ENCODE peak calls at places on chromosomes 13 and 19, in six cellular contexts. One of them, this sample, is unnamed.

GRCh38 chr13:113785051-113786010 is 26.3 kb downstream of the TMEM255B start:
- DNase-seq in ascending aorta: no peak
- DNase-seq in omental fat pad: peak
- DNase-seq in left ventricle myocardium inferior: no peak
- DNase-seq in Calu3: no peak
- DNase-seq in GM20000: no peak
- DNase-seq in this sample: peak

GRCh38 chr19:42196011-42197001 is 21.2 kb downstream of the DEDD2 start:
- DNase-seq in ascending aorta: no peak
- DNase-seq in omental fat pad: no peak
- DNase-seq in left ventricle myocardium inferior: no peak
- DNase-seq in Calu3: no peak
- DNase-seq in GM20000: no peak
- DNase-seq in this sample: no peak

GRCh38 chr19:3119071-3119781 is 16.6 kb upstream of the GNA15 start:
- DNase-seq in ascending aorta: no peak
- DNase-seq in omental fat pad: no peak
- DNase-seq in left ventricle myocardium inferior: no peak
- DNase-seq in Calu3: no peak
- DNase-seq in GM20000: no peak
- DNase-seq in this sample: no peak

GRCh38 chr13:75581874-75582640 is 32.5 kb downstream of the UCHL3 start:
- DNase-seq in ascending aorta: no peak
- DNase-seq in omental fat pad: no peak
- DNase-seq in left ventricle myocardium inferior: no peak
- DNase-seq in Calu3: no peak
- DNase-seq in GM20000: no peak
- DNase-seq in this sample: no peak

GRCh38 chr19:12788682-12789097 is 2.6 kb upstream of the JUNB start:
- DNase-seq in ascending aorta: peak
- DNase-seq in omental fat pad: no peak
- DNase-seq in left ventricle myocardium inferior: peak
- DNase-seq in Calu3: peak
- DNase-seq in GM20000: peak
- DNase-seq in this sample: peak

GRCh38 chr13:24709186-24709913 is 29.1 kb downstream of the ATP12A start:
- DNase-seq in ascending aorta: peak
- DNase-seq in omental fat pad: no peak
- DNase-seq in left ventricle myocardium inferior: no peak
- DNase-seq in Calu3: no peak
- DNase-seq in GM20000: peak
- DNase-seq in this sample: no peak

GRCh38 chr13:99902657-99903056 is 68.9 kb downstream of the ZIC5 start:
- DNase-seq in ascending aorta: no peak
- DNase-seq in omental fat pad: no peak
- DNase-seq in left ventricle myocardium inferior: no peak
- DNase-seq in Calu3: no peak
- DNase-seq in GM20000: no peak
- DNase-seq in this sample: no peak

GRCh38 chr13:113982296-113982661 is 8.4 kb upstream of the C13orf46 start:
- DNase-seq in ascending aorta: no peak
- DNase-seq in omental fat pad: no peak
- DNase-seq in left ventricle myocardium inferior: peak
- DNase-seq in Calu3: no peak
- DNase-seq in GM20000: no peak
- DNase-seq in this sample: no peak

GRCh38 chr13:50129923-50130685 is 114.9 kb downstream of the KCNRG start:
- DNase-seq in ascending aorta: no peak
- DNase-seq in omental fat pad: no peak
- DNase-seq in left ventricle myocardium inferior: peak
- DNase-seq in Calu3: peak
- DNase-seq in GM20000: peak
- DNase-seq in this sample: no peak

GRCh38 chr19:1259873-1260748 is 9.0 kb upstream of the CIRBP start:
- DNase-seq in ascending aorta: no peak
- DNase-seq in omental fat pad: no peak
- DNase-seq in left ventricle myocardium inferior: no peak
- DNase-seq in Calu3: no peak
- DNase-seq in GM20000: peak
- DNase-seq in this sample: peak

DNA sequence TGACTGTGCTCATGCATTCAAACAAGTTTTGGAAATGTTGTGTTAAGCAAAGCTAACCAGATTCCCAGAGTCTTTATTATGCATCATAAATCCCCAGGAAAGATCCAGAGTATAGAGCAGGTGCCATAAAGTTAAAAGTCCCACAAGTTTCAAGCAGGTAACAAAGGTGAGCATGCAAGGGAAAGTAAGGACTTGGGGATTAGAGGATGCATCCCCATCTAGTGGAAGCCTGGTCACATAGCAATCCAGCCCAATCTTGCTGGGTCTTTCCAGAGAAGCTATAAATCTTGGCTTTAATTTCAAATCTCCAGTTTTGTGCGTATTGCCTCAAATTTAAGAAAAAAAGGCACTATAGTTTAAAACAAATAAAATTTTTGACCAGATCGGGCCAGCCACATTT is 72.7 kb downstream of the ZNF254 start:
- DNase-seq in ascending aorta: no peak
- DNase-seq in omental fat pad: no peak
- DNase-seq in left ventricle myocardium inferior: no peak
- DNase-seq in Calu3: no peak
- DNase-seq in GM20000: no peak
- DNase-seq in this sample: peak
- TF ChIP-seq CTCF in ascending aorta: no peak
- TF ChIP-seq CTCF in omental fat pad: no peak
- TF ChIP-seq CTCF in left ventricle myocardium inferior: peak
- TF ChIP-seq CTCF in Calu3: peak
- TF ChIP-seq CTCF in GM20000: no peak
- TF ChIP-seq CTCF in this sample: no peak

DNA sequence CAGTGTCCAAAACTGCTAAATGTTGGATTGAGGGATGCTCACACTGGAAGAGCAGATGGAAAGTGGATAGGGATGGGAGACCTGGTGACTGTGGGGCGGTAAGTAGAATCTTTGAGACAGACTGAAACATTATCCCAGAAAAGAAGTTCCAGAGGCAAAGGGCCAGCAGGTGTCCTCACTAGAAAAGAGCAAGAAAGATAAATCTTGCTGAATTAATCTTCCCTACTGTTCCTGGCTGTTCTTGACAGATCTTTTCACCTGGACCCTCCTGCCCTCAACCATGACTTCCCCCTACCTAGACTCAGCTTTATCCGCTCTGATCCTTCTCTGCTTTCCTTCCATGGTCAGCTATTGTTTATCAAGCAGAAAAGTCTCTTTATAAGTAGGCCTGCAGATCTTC is 35.0 kb upstream of the FRY start:
- DNase-seq in ascending aorta: no peak
- DNase-seq in omental fat pad: no peak
- DNase-seq in left ventricle myocardium inferior: no peak
- DNase-seq in Calu3: no peak
- DNase-seq in GM20000: no peak
- DNase-seq in this sample: no peak
- TF ChIP-seq CTCF in ascending aorta: no peak
- TF ChIP-seq CTCF in omental fat pad: no peak
- TF ChIP-seq CTCF in left ventricle myocardium inferior: no peak
- TF ChIP-seq CTCF in Calu3: no peak
- TF ChIP-seq CTCF in GM20000: no peak
- TF ChIP-seq CTCF in this sample: no peak

GRCh38 chr19:7638802-7639465 is 2.0 kb downstream of the STXBP2 start:
- DNase-seq in ascending aorta: no peak
- DNase-seq in omental fat pad: no peak
- DNase-seq in left ventricle myocardium inferior: no peak
- DNase-seq in Calu3: no peak
- DNase-seq in GM20000: no peak
- DNase-seq in this sample: no peak
- TF ChIP-seq CTCF in ascending aorta: no peak
- TF ChIP-seq CTCF in omental fat pad: no peak
- TF ChIP-seq CTCF in left ventricle myocardium inferior: no peak
- TF ChIP-seq CTCF in Calu3: no peak
- TF ChIP-seq CTCF in GM20000: no peak
- TF ChIP-seq CTCF in this sample: no peak

DNA sequence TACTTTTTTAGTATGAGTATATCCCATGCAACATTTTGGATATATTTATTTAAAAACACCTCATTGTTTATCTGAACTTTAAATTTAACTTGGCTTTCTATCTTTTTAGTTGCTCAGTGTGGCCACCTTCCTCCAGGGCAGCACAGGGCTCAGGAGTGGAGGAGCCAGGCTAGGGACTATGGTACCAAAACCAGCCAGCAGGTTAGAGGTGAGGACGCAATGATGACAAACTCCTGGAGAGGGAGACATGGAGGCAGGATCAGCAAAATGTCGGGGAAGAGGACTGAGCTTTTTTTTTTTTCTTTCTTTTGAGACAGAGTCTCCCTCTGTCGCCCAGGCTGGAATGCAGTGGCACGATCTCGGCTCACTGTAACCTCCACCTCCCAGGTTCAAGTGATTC is 29.6 kb upstream of the CALM3 start:
- DNase-seq in ascending aorta: no peak
- DNase-seq in omental fat pad: no peak
- DNase-seq in left ventricle myocardium inferior: no peak
- DNase-seq in Calu3: peak
- DNase-seq in GM20000: no peak
- DNase-seq in this sample: peak
- TF ChIP-seq CTCF in ascending aorta: no peak
- TF ChIP-seq CTCF in omental fat pad: no peak
- TF ChIP-seq CTCF in left ventricle myocardium inferior: no peak
- TF ChIP-seq CTCF in Calu3: peak
- TF ChIP-seq CTCF in GM20000: no peak
- TF ChIP-seq CTCF in this sample: peak

GRCh38 chr13:22173605-22174004 is 502.7 kb downstream of the FGF9 start:
- DNase-seq in ascending aorta: no peak
- DNase-seq in omental fat pad: no peak
- DNase-seq in left ventricle myocardium inferior: no peak
- DNase-seq in Calu3: no peak
- DNase-seq in GM20000: no peak
- DNase-seq in this sample: peak
- TF ChIP-seq CTCF in ascending aorta: no peak
- TF ChIP-seq CTCF in omental fat pad: no peak
- TF ChIP-seq CTCF in left ventricle myocardium inferior: no peak
- TF ChIP-seq CTCF in Calu3: no peak
- TF ChIP-seq CTCF in GM20000: no peak
- TF ChIP-seq CTCF in this sample: no peak

GRCh38 chr13:107233541-107233940 is 665.6 kb upstream of the ARGLU1 start:
- DNase-seq in ascending aorta: no peak
- DNase-seq in omental fat pad: no peak
- DNase-seq in left ventricle myocardium inferior: no peak
- DNase-seq in Calu3: no peak
- DNase-seq in GM20000: no peak
- DNase-seq in this sample: no peak

GRCh38 chr13:107242138-107242537 is 674.2 kb upstream of the ARGLU1 start:
- DNase-seq in ascending aorta: no peak
- DNase-seq in omental fat pad: no peak
- DNase-seq in left ventricle myocardium inferior: no peak
- DNase-seq in Calu3: no peak
- DNase-seq in GM20000: no peak
- DNase-seq in this sample: no peak

GRCh38 chr13:107234315-107234714 is 666.4 kb upstream of the ARGLU1 start:
- DNase-seq in ascending aorta: no peak
- DNase-seq in omental fat pad: no peak
- DNase-seq in left ventricle myocardium inferior: no peak
- DNase-seq in Calu3: no peak
- DNase-seq in GM20000: no peak
- DNase-seq in this sample: no peak

GRCh38 chr13:107239213-107239612 is 671.3 kb upstream of the ARGLU1 start:
- DNase-seq in ascending aorta: no peak
- DNase-seq in omental fat pad: no peak
- DNase-seq in left ventricle myocardium inferior: no peak
- DNase-seq in Calu3: no peak
- DNase-seq in GM20000: no peak
- DNase-seq in this sample: no peak

DNA sequence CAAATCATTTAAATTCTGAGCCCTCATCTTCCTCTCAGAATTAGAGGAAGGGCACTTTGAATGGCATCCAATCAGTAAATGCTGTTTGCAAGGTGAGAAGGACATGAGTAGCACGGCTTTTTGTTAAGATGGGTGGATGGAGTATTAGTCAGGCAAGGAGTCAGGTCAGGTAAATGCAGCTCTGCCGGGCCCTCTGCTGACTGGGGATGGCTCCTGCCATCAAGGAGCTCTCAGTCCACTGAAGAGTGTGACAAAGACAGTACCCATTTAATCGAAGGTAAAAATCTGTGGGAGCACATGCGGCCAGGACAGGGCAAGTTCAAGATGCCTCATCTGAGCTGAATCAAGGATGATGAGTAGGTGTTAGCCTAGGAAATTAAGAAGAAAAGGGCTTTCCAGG is 670.3 kb upstream of the ARGLU1 start:
- DNase-seq in ascending aorta: no peak
- DNase-seq in omental fat pad: no peak
- DNase-seq in left ventricle myocardium inferior: no peak
- DNase-seq in Calu3: no peak
- DNase-seq in GM20000: no peak
- DNase-seq in this sample: no peak
- TF ChIP-seq CTCF in ascending aorta: no peak
- TF ChIP-seq CTCF in omental fat pad: no peak
- TF ChIP-seq CTCF in left ventricle myocardium inferior: no peak
- TF ChIP-seq CTCF in Calu3: no peak
- TF ChIP-seq CTCF in GM20000: no peak
- TF ChIP-seq CTCF in this sample: no peak

DNA sequence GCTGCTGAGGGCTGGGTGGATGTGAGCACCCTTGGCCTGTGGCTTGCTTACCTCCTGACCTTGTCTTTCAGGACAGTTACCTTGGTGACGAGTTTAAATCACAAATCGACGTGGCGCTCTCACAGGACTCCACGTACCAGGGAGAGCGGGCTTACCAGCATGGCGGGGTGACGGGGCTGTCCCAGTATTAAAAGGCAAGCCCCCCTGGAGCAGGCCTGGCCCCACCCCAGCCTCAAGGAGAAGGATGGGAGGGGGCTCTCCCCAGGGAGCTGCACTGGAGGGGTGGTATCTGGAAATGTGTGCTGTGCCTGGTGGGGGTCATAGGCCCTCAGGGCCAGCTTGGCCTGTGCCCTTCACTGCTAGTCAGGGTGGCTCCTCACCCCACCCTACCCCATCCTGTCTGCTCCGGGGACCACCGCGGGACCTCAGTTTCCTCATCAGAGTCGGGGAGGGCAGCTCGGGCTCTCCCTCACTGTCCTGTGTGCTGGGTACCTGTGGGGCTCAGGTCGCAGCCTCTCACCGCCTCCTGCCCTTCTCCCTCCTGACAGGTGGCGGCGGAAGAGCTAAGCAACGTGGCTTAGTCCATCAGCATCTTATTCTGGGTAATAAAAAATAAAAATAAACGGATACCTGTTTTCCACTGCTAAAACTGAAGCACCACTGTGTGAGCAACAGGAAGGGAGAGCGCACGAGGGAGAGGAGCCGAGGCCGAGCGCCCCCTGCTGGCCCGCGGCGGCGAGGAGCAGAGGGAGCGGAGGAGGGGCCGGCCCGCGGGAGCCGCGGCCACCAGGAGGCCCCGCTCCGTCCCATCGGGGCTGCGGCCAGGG is 29.8 kb downstream of the CERS1 start:
- DNase-seq in ascending aorta: no peak
- DNase-seq in omental fat pad: peak
- DNase-seq in left ventricle myocardium inferior: peak
- DNase-seq in Calu3: peak
- DNase-seq in GM20000: peak
- DNase-seq in this sample: peak
- TF ChIP-seq CTCF in ascending aorta: peak
- TF ChIP-seq CTCF in omental fat pad: peak
- TF ChIP-seq CTCF in left ventricle myocardium inferior: peak
- TF ChIP-seq CTCF in Calu3: peak
- TF ChIP-seq CTCF in GM20000: peak
- TF ChIP-seq CTCF in this sample: peak